ENCODE peak calls at places on chromosomes 7 and 10, in ten cellular contexts. D is tibial artery; X is breast epithelium; L is CD8-positive, alpha-beta T cell; S is heart left ventricle; R is sigmoid colon; V is right lobe of liver; F is fibroblast of lung; H is upper lobe of right lung; E is foreskin fibroblast. K is an unnamed sample.

GRCh38 chr7:94050046-94050445 is 45.9 kb upstream of the BET1 start:
- DNase-seq in S (no peak), X (peak), F (no peak), R (no peak), L (no peak), H (no peak), E (no peak), V (no peak), D (peak), K (no peak)

GRCh38 chr7:188727-189500 is 3.5 kb upstream of the FAM20C start:
- DNase-seq in X (no peak), V (no peak), D (no peak), E (no peak), H (no peak), F (no peak), L (no peak), S (no peak), R (no peak), K (peak)

GRCh38 chr10:7417807-7418206 is 7.0 kb upstream of the SFMBT2 start:
- DNase-seq in D (no peak), X (no peak), V (no peak), H (no peak), F (no peak), S (no peak), R (no peak), L (no peak), E (no peak), K (no peak)

GRCh38 chr7:139675127-139676110 is 102.4 kb downstream of the HIPK2 start:
- DNase-seq in X (no peak), E (no peak), R (no peak), F (no peak), L (no peak), V (peak), D (no peak), H (no peak), S (no peak), K (no peak)

GRCh38 chr10:127556911-127557310 is 7.8 kb downstream of the NPS start:
- DNase-seq in V (no peak), L (no peak), S (no peak), F (no peak), E (no peak), H (no peak), X (no peak), R (no peak), D (no peak), K (no peak)

GRCh38 chr7:87328281-87328680 is 17.2 kb upstream of the CROT start:
- DNase-seq in H (no peak), L (no peak), V (no peak), D (no peak), R (no peak), X (no peak), S (no peak), E (no peak), F (peak), K (no peak)

GRCh38 chr7:66522518-66522917 is 106.2 kb upstream of the KCTD7 start:
- DNase-seq in R (no peak), V (no peak), E (no peak), F (no peak), H (no peak), S (no peak), D (no peak), L (no peak), X (no peak), K (no peak)

GRCh38 chr10:122854648-122855047 is 9.0 kb upstream of the CUZD1 start:
- DNase-seq in X (no peak), E (peak), F (peak), V (no peak), S (no peak), D (no peak), R (no peak), L (no peak), H (no peak), K (no peak)

GRCh38 chr7:107284911-107285479 is 116.2 kb downstream of the HBP1 start:
- DNase-seq in L (no peak), S (no peak), D (no peak), X (no peak), E (no peak), V (no peak), F (no peak), H (no peak), R (no peak), K (no peak)

GRCh38 chr7:47901542-47901941 is 46.7 kb downstream of the PKD1L1 start:
- DNase-seq in E (peak), F (no peak), H (no peak), X (no peak), V (no peak), R (no peak), L (no peak), S (no peak), D (no peak), K (no peak)

GRCh38 chr10:451856-452255 is 237.6 kb downstream of the DIP2C start:
- DNase-seq in H (no peak), S (no peak), R (no peak), D (no peak), E (no peak), L (no peak), V (no peak), F (no peak), X (no peak), K (no peak)

GRCh38 chr10:87860156-87860795 is 3.1 kb downstream of the KLLN start:
- DNase-seq in H (no peak), D (peak), R (no peak), F (peak), L (peak), X (no peak), E (peak), V (no peak), S (no peak), K (no peak)

GRCh38 chr10:61970182-61971015 is 68.9 kb downstream of the ARID5B start:
- DNase-seq in R (no peak), S (no peak), F (peak), X (no peak), E (no peak), L (no peak), D (no peak), V (no peak), H (no peak), K (no peak)

GRCh38 chr7:80602007-80602406 is 36.4 kb upstream of the CD36 start:
- DNase-seq in H (no peak), R (no peak), E (no peak), L (no peak), V (no peak), S (no peak), X (no peak), D (no peak), F (no peak), K (no peak)

GRCh38 chr7:95649546-95649945 is 53.2 kb upstream of the PDK4 start:
- DNase-seq in E (no peak), X (no peak), F (peak), R (no peak), L (no peak), S (no peak), D (no peak), V (no peak), H (no peak), K (no peak)

GRCh38 chr7:65438593-65438992 is 64.9 kb downstream of the ZNF92 start:
- DNase-seq in R (no peak), F (peak), D (no peak), X (no peak), S (no peak), V (no peak), L (no peak), H (no peak), E (peak), K (no peak)

GRCh38 chr10:32333849-32334248 is 13.1 kb downstream of the EPC1 start:
- DNase-seq in R (no peak), H (no peak), F (no peak), D (no peak), E (no peak), S (no peak), V (no peak), X (no peak), L (no peak), K (no peak)

GRCh38 chr7:29989257-29989995 is at the start of gene SCRN1:
- DNase-seq in H (peak), F (peak), S (peak), E (no peak), L (peak), D (no peak), R (peak), X (no peak), V (no peak), K (peak)

GRCh38 chr7:30556854-30557644 is 37.6 kb upstream of the GARS1 start:
- DNase-seq in S (no peak), R (no peak), V (no peak), F (no peak), H (no peak), E (no peak), L (no peak), D (no peak), X (peak), K (peak)

GRCh38 chr10:31953080-31953479 is 24.4 kb upstream of the ARHGAP12 start:
- DNase-seq in F (no peak), V (no peak), L (no peak), E (no peak), X (no peak), S (no peak), D (no peak), R (no peak), H (no peak), K (no peak)

GRCh38 chr10:79379512-79380124 is 32.3 kb downstream of the PPIF start:
- DNase-seq in V (peak), R (peak), D (no peak), E (no peak), X (peak), S (no peak), F (no peak), H (no peak), L (no peak), K (no peak)

GRCh38 chr7:43490016-43490415 is 92.9 kb upstream of the STK17A start:
- DNase-seq in S (no peak), F (no peak), X (no peak), L (no peak), H (no peak), R (no peak), D (no peak), V (no peak), E (no peak), K (no peak)

GRCh38 chr10:17872191-17873091 is 63.3 kb downstream of the MRC1 start:
- DNase-seq in R (no peak), F (peak), X (no peak), S (no peak), L (no peak), V (no peak), H (no peak), E (peak), D (no peak), K (no peak)

GRCh38 chr10:3330687-3331086 is 158.1 kb upstream of the PITRM1 start:
- DNase-seq in H (peak), F (peak), V (no peak), E (peak), X (no peak), L (no peak), D (peak), R (no peak), S (no peak), K (no peak)

GRCh38 chr10:94194256-94194655 is 168.5 kb downstream of the NOC3L start:
- DNase-seq in R (no peak), V (no peak), S (no peak), X (no peak), F (peak), L (no peak), H (no peak), D (no peak), E (peak), K (no peak)

GRCh38 chr10:115171392-115171960 is 78.3 kb downstream of the ATRNL1 start:
- DNase-seq in E (no peak), R (no peak), X (no peak), F (peak), L (no peak), D (no peak), V (no peak), S (no peak), H (no peak), K (no peak)

GRCh38 chr10:44186150-44186549 is 198.7 kb downstream of the CXCL12 start:
- DNase-seq in H (no peak), L (no peak), X (no peak), R (peak), F (peak), D (no peak), S (no peak), V (no peak), E (peak), K (no peak)

GRCh38 chr10:87861953-87862643 is 1.2 kb downstream of the KLLN start:
- DNase-seq in R (peak), D (peak), H (peak), L (peak), S (peak), V (peak), F (peak), X (peak), E (peak), K (peak)

GRCh38 chr10:23190872-23191763 is 994 bp upstream of the PTF1A start:
- DNase-seq in H (no peak), V (no peak), S (no peak), E (no peak), F (no peak), R (no peak), L (no peak), D (no peak), X (no peak), K (no peak)

GRCh38 chr10:22005763-22006162 is 2.2 kb upstream of the DNAJC1 start:
- DNase-seq in X (no peak), V (no peak), R (no peak), L (no peak), E (no peak), H (no peak), D (no peak), S (no peak), F (no peak), K (no peak)

GRCh38 chr10:22006379-22006884 is 2.9 kb upstream of the DNAJC1 start:
- DNase-seq in L (no peak), F (no peak), H (no peak), V (no peak), X (no peak), S (no peak), D (no peak), R (no peak), E (no peak), K (no peak)

GRCh38 chr10:22016046-22016705 is 12.6 kb upstream of the DNAJC1 start:
- DNase-seq in E (no peak), S (no peak), F (peak), V (no peak), R (no peak), X (no peak), D (no peak), H (no peak), L (no peak), K (no peak)

GRCh38 chr10:22010973-22011408 is 7.5 kb upstream of the DNAJC1 start:
- DNase-seq in S (no peak), R (no peak), L (no peak), F (peak), H (no peak), V (no peak), X (no peak), E (no peak), D (no peak), K (no peak)
- TF ChIP-seq CTCF in S (peak), R (no peak), L (peak), F (no peak), H (peak), V (peak), X (peak), E (no peak), D (peak), K (peak)

DNA sequence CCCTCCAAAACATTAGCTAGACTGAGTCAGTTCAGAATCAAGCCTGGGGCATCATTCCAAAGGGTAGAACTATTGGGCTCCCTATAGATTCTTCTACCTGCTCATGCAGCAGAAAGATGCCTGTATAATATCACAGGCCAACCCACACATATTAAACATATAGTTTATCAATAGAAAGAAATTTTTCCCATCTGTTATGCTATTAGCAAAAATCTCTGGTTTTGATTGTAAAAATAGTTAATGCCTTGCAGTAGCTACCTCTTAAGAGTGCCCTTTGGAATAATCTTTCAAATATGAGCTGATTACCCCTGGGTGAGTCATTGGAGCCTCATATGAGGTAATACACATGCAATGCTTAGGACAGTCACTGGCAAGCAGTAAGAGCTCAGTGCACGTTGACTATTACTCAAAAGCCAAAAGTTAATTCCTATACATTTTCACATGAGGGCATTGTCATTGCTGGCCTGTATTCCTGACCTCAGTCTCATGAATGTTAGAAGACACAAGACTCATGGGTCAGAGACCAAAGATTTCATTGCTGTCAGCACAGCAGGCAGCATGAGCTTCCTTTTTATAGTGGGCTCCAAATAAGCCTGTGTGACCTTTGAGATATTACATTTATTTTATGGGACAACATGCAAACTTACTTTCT is 180.0 kb downstream of the FGFR2 start:
- DNase-seq in D (no peak), L (no peak), S (no peak), F (peak), E (no peak), V (no peak), R (no peak), H (no peak), X (no peak), K (no peak)
- TF ChIP-seq CTCF in D (no peak), L (no peak), S (no peak), F (no peak), E (no peak), V (no peak), R (no peak), H (no peak), X (no peak), K (no peak)

GRCh38 chr10:128560993-128561392 is 434.8 kb upstream of the MKI67 start:
- DNase-seq in R (no peak), V (no peak), D (no peak), X (no peak), F (no peak), H (no peak), E (no peak), L (no peak), S (no peak), K (no peak)

GRCh38 chr10:128556575-128556974 is 430.4 kb upstream of the MKI67 start:
- DNase-seq in S (no peak), E (no peak), D (no peak), X (no peak), H (no peak), R (no peak), L (no peak), F (no peak), V (no peak), K (no peak)

GRCh38 chr10:128553755-128554154 is 427.5 kb upstream of the MKI67 start:
- DNase-seq in R (no peak), D (no peak), X (no peak), H (no peak), L (no peak), V (no peak), S (no peak), E (no peak), F (no peak), K (no peak)

GRCh38 chr10:128551475-128551874 is 425.3 kb upstream of the MKI67 start:
- DNase-seq in X (no peak), R (no peak), V (no peak), E (no peak), L (no peak), S (no peak), H (no peak), F (no peak), D (no peak), K (no peak)

DNA sequence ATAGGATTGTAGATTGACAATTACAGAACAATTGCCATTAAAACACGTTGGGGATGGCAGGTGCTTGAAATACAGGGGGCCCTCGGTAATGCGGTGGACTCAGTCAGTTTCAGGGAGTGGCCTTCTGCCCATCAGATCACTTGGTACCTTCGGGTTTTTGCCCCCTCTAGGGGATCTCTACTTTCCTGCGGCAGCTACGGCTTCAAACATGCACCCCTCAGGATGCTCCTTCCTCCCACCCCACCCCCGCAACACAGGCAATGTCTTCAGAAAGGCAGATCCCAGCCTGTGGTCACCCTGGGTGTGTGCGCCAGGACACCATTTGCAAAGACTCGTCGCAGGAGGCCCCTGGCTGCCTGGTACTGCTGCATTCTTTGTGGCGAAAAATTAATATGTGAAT is 430.9 kb upstream of the MKI67 start:
- DNase-seq in S (no peak), D (no peak), E (no peak), L (no peak), X (no peak), H (no peak), R (no peak), V (no peak), F (no peak), K (no peak)
- TF ChIP-seq CTCF in S (no peak), D (no peak), E (no peak), L (no peak), X (no peak), H (no peak), R (no peak), V (no peak), F (no peak), K (no peak)

GRCh38 chr7:155524018-155524556 is 22.3 kb downstream of the CNPY1 start:
- DNase-seq in L (no peak), D (no peak), X (no peak), H (no peak), R (no peak), F (no peak), E (no peak), V (no peak), S (no peak), K (no peak)
- TF ChIP-seq CTCF in L (no peak), D (no peak), X (no peak), H (no peak), R (no peak), F (no peak), E (no peak), V (no peak), S (no peak), K (no peak)

DNA sequence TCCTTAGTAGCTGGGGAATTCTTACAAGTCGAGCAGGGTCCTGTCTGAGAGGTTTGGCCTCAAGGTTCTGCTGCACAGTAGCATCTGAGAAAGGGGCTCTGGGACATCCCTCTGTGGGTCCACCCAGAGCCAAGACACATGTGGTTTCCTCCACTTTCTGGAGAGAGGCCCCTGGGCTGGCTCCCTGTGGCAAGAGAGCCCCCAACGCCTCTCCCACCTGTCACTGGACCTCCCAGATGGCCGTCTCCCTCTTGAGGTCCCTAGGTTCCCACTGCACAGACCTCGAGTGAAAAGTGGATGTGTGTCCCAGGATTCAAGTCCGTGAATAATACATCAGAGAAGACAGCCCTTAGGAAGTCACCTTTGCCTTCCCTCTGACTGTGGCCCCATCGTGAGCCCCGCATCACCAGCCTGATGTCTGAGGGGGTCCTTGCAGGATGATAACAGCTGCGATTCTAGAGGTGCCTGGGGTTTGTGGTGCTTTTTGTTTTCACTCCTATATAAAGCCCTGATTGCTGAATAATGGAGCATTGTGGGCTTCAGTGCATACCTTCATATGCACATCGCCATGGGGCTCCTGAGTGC is 319.0 kb downstream of the GLRX3 start:
- DNase-seq in F (no peak), E (no peak), R (peak), V (peak), H (no peak), X (no peak), L (no peak), D (no peak), S (no peak), K (no peak)
- TF ChIP-seq CTCF in F (no peak), E (no peak), R (no peak), V (no peak), H (no peak), X (no peak), L (no peak), D (no peak), S (no peak), K (no peak)

GRCh38 chr7:134739362-134739761 is 40.1 kb upstream of the CALD1 start:
- DNase-seq in V (no peak), E (no peak), D (no peak), R (no peak), H (no peak), L (no peak), X (no peak), S (no peak), F (no peak), K (no peak)
- TF ChIP-seq CTCF in V (no peak), E (no peak), D (no peak), R (no peak), H (no peak), L (no peak), X (no peak), S (no peak), F (no peak), K (no peak)

DNA sequence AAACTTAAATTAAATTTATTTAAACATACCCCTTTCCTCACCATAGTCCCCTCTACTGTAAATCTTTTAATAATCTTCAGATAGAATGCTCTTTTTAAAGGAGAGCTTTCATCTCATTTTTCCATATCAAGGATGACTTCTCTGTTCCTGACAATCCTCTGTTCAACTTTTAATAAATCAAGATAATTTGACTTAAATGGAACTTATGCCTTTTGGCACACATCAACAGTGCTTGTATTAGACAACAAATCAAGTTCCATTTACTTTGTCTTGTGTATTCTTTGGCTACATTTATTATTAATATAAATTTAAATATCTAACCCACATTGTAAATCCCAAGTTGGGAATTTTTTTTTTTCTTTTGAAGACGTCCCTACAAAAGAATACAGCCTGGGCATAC is 42.7 kb upstream of the HYAL4 start:
- DNase-seq in F (no peak), V (no peak), X (no peak), D (no peak), S (no peak), H (no peak), L (no peak), E (no peak), R (no peak), K (no peak)
- TF ChIP-seq CTCF in F (no peak), V (no peak), X (no peak), D (no peak), S (no peak), H (no peak), L (no peak), E (no peak), R (no peak), K (no peak)